ENCODE peak calls at places on chromosomes 4 and X, in four cellular contexts. X, F, P and C are unnamed samples.

GRCh38 chrX:133042260-133042659 is 54.6 kb downstream of the USP26 start:
- DNase-seq in P (no peak), F (no peak), X (no peak), C (no peak)

GRCh38 chrX:134622813-134623185 is 35.5 kb downstream of the PLAC1 start:
- DNase-seq in X (no peak), F (no peak), P (no peak), C (no peak)

GRCh38 chrX:71514367-71515038 is 18.4 kb upstream of the OGT start:
- DNase-seq in X (no peak), F (no peak), P (no peak), C (no peak)

GRCh38 chrX:65600106-65600505 is 65.5 kb upstream of the LAS1L start:
- DNase-seq in F (no peak), P (no peak), X (no peak), C (no peak)

GRCh38 chr4:112055100-112055499 is 90.2 kb upstream of the FAM241A start:
- DNase-seq in P (no peak), F (peak), X (no peak), C (no peak)

GRCh38 chr4:75107703-75108612 is 175.0 kb downstream of the PARM1 start:
- DNase-seq in F (no peak), X (no peak), P (no peak), C (no peak)

GRCh38 chr4:141922224-141922623 is 285.8 kb downstream of the IL15 start:
- DNase-seq in P (no peak), X (no peak), F (no peak), C (no peak)

GRCh38 chrX:154486396-154487207 is at the start of gene UBL4A:
- DNase-seq in P (peak), F (peak), X (peak), C (peak)

GRCh38 chr4:666822-667544 is 7.1 kb downstream of the ATP5ME start:
- DNase-seq in X (no peak), P (no peak), F (no peak), C (no peak)

GRCh38 chr4:121980643-121981042 is 28.8 kb upstream of the TRPC3 start:
- DNase-seq in P (no peak), F (no peak), X (no peak), C (no peak)

GRCh38 chrX:15566244-15566643 is 34.5 kb downstream of the ACE2 start:
- DNase-seq in P (no peak), F (no peak), X (no peak), C (no peak)

GRCh38 chrX:15563056-15563455 is 37.7 kb downstream of the ACE2 start:
- DNase-seq in X (no peak), F (no peak), P (no peak), C (no peak)

GRCh38 chrX:15567267-15567666 is 33.5 kb downstream of the ACE2 start:
- DNase-seq in F (no peak), X (no peak), P (no peak), C (no peak)

GRCh38 chrX:15567886-15568616 is 32.7 kb downstream of the ACE2 start:
- DNase-seq in F (no peak), X (no peak), P (no peak), C (no peak)

DNA sequence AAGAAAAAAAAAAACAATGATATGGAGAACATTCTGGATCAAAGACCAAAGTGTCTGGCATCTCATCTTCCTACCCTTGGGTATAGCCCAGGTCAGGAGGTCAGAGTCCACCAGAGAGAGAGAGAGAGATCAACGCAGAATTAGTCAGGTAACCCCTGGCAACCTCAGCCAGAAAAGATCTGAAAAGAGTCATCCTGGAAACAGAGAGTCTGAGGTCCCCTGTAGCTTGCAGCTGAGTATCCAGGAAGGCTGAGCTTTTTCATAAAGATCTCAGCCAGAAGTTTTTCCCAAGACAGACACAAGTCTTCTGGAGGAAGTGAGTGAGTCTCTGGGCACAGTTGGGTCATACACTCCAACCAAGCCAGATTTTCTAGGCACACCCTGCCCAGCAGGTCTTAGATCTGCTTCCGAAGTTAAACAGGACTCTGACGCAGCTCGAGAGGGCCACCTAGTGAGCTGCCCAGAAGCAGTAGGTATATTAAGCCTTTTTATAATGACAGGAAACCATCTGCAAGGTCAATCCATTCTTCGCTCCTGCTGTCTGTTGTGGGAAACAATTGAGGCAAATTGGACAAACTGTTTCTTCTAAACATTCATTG is 35.7 kb downstream of the ACE2 start:
- DNase-seq in P (peak), X (peak), F (peak), C (peak)
- H3K27ac ChIP-seq in P (no peak), X (no peak), F (no peak), C (no peak)

GRCh38 chrX:64230123-64230970 is at the start of gene ASB12:
- DNase-seq in F (no peak), X (no peak), P (no peak), C (no peak)

GRCh38 chrX:64229145-64229544 is 1.3 kb downstream of the ASB12 start:
- DNase-seq in X (no peak), P (no peak), F (peak), C (no peak)
- TF ChIP-seq CTCF in X (no peak), P (no peak), F (no peak), C (no peak)

GRCh38 chrX:368811-369562 is 17.7 kb downstream of the PPP2R3B start:
- DNase-seq in X (no peak), F (peak), P (peak), C (no peak)
- H3K27ac ChIP-seq in X (no peak), F (peak), P (peak), C (no peak)

GRCh38 chrX:68691921-68692320 is 44.5 kb downstream of the STARD8 start:
- DNase-seq in P (no peak), F (no peak), X (no peak), C (no peak)
- TF ChIP-seq CTCF in P (no peak), F (no peak), X (no peak), C (no peak)

GRCh38 chr4:159048166-159048886 is 54.6 kb upstream of the RAPGEF2 start:
- DNase-seq in X (no peak), P (peak), F (peak), C (peak)

GRCh38 chr4:159049780-159050375 is 53.0 kb upstream of the RAPGEF2 start:
- DNase-seq in F (no peak), X (no peak), P (no peak), C (no peak)

GRCh38 chr4:159055851-159056250 is 47.0 kb upstream of the RAPGEF2 start:
- DNase-seq in X (no peak), F (no peak), P (no peak), C (no peak)

GRCh38 chr4:159051245-159052071 is 51.4 kb upstream of the RAPGEF2 start:
- DNase-seq in X (peak), P (no peak), F (no peak), C (no peak)

DNA sequence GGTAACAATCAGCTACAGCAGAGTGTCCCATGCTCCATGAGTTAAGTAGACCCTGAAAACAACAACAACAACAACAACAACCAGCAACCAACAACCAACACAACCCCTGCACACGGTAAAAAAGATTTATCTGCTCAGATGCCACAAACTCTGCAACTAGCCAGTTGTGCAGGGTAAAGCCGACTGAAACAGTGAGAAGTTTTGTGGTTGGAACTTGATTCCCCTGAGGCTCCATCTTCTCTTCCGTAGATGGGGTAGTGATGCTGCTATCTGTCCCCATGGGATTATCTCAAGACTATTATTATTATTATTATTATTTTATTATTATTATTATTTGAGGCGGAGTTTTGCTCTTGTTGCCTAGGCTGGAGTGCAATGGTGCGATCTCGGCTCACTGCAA is 50.6 kb upstream of the RAPGEF2 start:
- DNase-seq in P (no peak), F (no peak), X (peak), C (no peak)
- H3K27ac ChIP-seq in P (no peak), F (no peak), X (peak), C (no peak)

GRCh38 chr4:99276454-99276853 is 14.3 kb downstream of the ADH1A start:
- DNase-seq in P (no peak), X (no peak), F (no peak), C (no peak)
- TF ChIP-seq CTCF in P (no peak), X (no peak), F (no peak), C (no peak)

GRCh38 chr4:78634011-78634664 is 82.6 kb downstream of the ANXA3 start:
- DNase-seq in F (no peak), X (peak), P (no peak), C (no peak)
- H3K27ac ChIP-seq in F (no peak), X (no peak), P (no peak), C (no peak)

GRCh38 chr4:124904723-124905390 is 192.3 kb upstream of the ANKRD50 start:
- DNase-seq in X (no peak), P (no peak), F (no peak), C (no peak)

GRCh38 chr4:124903995-124904722 is 191.6 kb upstream of the ANKRD50 start:
- DNase-seq in F (peak), P (no peak), X (no peak), C (peak)

GRCh38 chr4:124902111-124902510 is 189.6 kb upstream of the ANKRD50 start:
- DNase-seq in X (no peak), P (no peak), F (no peak), C (no peak)

GRCh38 chr4:124899997-124900396 is 187.5 kb upstream of the ANKRD50 start:
- DNase-seq in P (no peak), F (no peak), X (no peak), C (no peak)
- TF ChIP-seq CTCF in P (no peak), F (no peak), X (no peak), C (no peak)

DNA sequence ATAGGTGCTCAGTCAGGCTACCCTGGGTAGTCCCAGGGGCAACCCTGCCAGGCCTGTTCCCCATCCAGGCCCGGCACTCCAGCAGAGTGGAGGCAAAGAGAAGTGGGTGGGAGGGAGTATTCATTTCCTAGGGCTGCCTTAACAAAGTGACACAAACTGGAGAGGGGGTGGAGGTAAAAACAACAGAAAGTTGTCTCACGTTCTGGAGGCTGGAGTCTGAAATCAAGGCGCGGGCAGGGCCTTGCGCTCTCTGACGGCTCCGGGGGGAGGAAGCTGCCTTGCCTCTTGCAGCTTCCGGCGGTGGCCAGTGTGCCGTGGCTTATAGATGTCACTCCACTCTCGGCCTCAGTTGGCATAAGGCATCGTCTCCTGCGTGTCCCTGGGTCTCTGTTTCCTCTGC is 90.8 kb downstream of the DCTD start:
- DNase-seq in X (no peak), P (no peak), F (no peak), C (no peak)
- H3K27ac ChIP-seq in X (no peak), P (no peak), F (no peak), C (no peak)

GRCh38 chr4:138741778-138742377 is 273.7 kb upstream of the NOCT start:
- DNase-seq in P (no peak), X (no peak), F (no peak), C (no peak)

GRCh38 chr4:138736362-138736761 is 279.2 kb upstream of the NOCT start:
- DNase-seq in F (no peak), P (no peak), X (no peak), C (no peak)

DNA sequence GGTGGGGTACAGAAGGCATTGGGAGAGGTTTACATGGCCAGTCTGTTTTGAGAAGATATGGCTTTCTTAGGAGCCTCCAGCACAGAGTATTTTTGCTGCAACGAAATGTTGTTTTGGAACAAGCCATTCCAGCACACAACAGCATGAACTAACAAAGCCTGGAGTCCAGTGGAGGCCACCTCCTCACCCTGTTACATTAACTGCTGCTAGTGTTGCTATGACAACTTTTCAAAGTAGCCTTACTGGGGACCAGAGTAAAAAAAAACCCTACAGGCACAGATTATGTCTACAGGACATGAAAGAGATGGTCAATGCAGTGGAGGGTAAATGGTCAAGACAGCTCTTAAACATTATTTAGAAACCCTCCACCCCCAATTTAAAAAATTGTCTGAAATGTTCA is 274.2 kb upstream of the NOCT start:
- DNase-seq in X (no peak), F (peak), P (no peak), C (no peak)
- TF ChIP-seq CTCF in X (no peak), F (no peak), P (no peak), C (no peak)